ENCODE peak calls at places on chromosomes 16 and 17, in eight cellular contexts. D, O, W, X, Y, K, J and Q are unnamed samples.

GRCh38 chr17:34852614-34853013 is 108.6 kb downstream of the CCT6B start:
- DNase-seq in W (no peak), O (peak), K (no peak), J (no peak), X (no peak), D (no peak), Y (no peak), Q (no peak)

GRCh38 chr16:19997264-19997663 is 76.4 kb downstream of the GPR139 start:
- DNase-seq in X (no peak), D (no peak), Y (no peak), O (no peak), J (no peak), W (no peak), K (no peak), Q (no peak)

GRCh38 chr17:68327823-68328557 is 36.7 kb downstream of the ARSG start:
- DNase-seq in J (no peak), W (no peak), D (no peak), K (no peak), Y (no peak), O (no peak), X (no peak), Q (no peak)

GRCh38 chr16:22186517-22186916 is 19.6 kb upstream of the EEF2K start:
- DNase-seq in X (no peak), W (no peak), Y (no peak), O (no peak), K (no peak), J (no peak), D (no peak), Q (no peak)

GRCh38 chr17:2692781-2693135 is 18.8 kb downstream of the CLUH start:
- DNase-seq in W (no peak), J (no peak), Y (no peak), D (no peak), X (no peak), K (no peak), O (no peak), Q (no peak)

GRCh38 chr16:86590501-86591144 is 12.3 kb downstream of the FOXL1 start:
- DNase-seq in K (no peak), X (peak), D (no peak), O (no peak), Y (peak), J (peak), W (peak), Q (no peak)

GRCh38 chr17:4342535-4342934 is 23.9 kb downstream of the UBE2G1 start:
- DNase-seq in O (no peak), K (no peak), D (no peak), J (no peak), Y (no peak), W (no peak), X (no peak), Q (no peak)

GRCh38 chr17:27649929-27650328 is 18.9 kb downstream of the LGALS9 start:
- DNase-seq in J (no peak), D (no peak), K (no peak), Y (no peak), O (no peak), X (no peak), W (no peak), Q (no peak)

GRCh38 chr16:19660432-19660831 is 57.6 kb downstream of the KNOP1 start:
- DNase-seq in K (no peak), D (no peak), O (no peak), X (no peak), W (no peak), Y (peak), J (no peak), Q (no peak)

GRCh38 chr17:73067075-73067474 is 25.4 kb downstream of the SLC39A11 start:
- DNase-seq in O (no peak), K (no peak), Y (no peak), W (no peak), D (no peak), J (no peak), X (no peak), Q (no peak)

GRCh38 chr16:49844399-49844798 is 11.5 kb downstream of the ZNF423 start:
- DNase-seq in K (no peak), Y (peak), O (no peak), D (no peak), J (no peak), W (no peak), X (no peak), Q (no peak)

GRCh38 chr17:30366536-30366935 is 12.2 kb upstream of the CPD start:
- DNase-seq in X (no peak), O (no peak), W (no peak), J (no peak), K (no peak), D (no peak), Y (no peak), Q (no peak)

GRCh38 chr17:39080416-39081179 is 70.8 kb downstream of the PLXDC1 start:
- DNase-seq in W (peak), O (no peak), X (no peak), K (no peak), D (peak), Y (peak), J (no peak), Q (no peak)

GRCh38 chr16:57367111-57367752 is 5.1 kb upstream of the CX3CL1 start:
- DNase-seq in Y (peak), O (no peak), J (no peak), D (no peak), X (no peak), K (no peak), W (peak), Q (no peak)

GRCh38 chr16:88697831-88698693 is 8.1 kb downstream of the RNF166 start:
- DNase-seq in W (no peak), D (no peak), O (no peak), Y (no peak), K (no peak), J (no peak), X (no peak), Q (no peak)

GRCh38 chr17:80760501-80760900 is 215.9 kb downstream of the RPTOR start:
- DNase-seq in J (no peak), Y (no peak), X (no peak), K (no peak), W (no peak), O (no peak), D (no peak), Q (no peak)

GRCh38 chr17:4514206-4514605 is 15.5 kb downstream of the SPNS2 start:
- DNase-seq in K (no peak), X (no peak), D (no peak), J (no peak), O (no peak), Y (no peak), W (no peak), Q (no peak)

GRCh38 chr16:18931756-18932155 is 5.5 kb upstream of the SMG1 start:
- DNase-seq in D (no peak), O (no peak), W (no peak), K (no peak), Y (no peak), X (no peak), J (no peak), Q (no peak)

GRCh38 chr16:3187798-3188674 is at the start of gene OR1F1:
- DNase-seq in K (peak), X (no peak), W (peak), Y (peak), J (no peak), D (peak), O (peak), Q (peak)

GRCh38 chr16:24609740-24610420 is 70.5 kb downstream of the RBBP6 start:
- DNase-seq in W (peak), K (peak), X (no peak), O (no peak), Y (peak), D (peak), J (peak), Q (peak)

GRCh38 chr17:7982666-7983065 is 19.7 kb upstream of the GUCY2D start:
- DNase-seq in K (no peak), J (peak), O (no peak), X (no peak), D (no peak), Y (no peak), W (peak), Q (no peak)
- TF ChIP-seq CTCF in K (peak), J (no peak), O (no peak), X (no peak), D (peak), Y (peak), W (peak), Q (peak)

DNA sequence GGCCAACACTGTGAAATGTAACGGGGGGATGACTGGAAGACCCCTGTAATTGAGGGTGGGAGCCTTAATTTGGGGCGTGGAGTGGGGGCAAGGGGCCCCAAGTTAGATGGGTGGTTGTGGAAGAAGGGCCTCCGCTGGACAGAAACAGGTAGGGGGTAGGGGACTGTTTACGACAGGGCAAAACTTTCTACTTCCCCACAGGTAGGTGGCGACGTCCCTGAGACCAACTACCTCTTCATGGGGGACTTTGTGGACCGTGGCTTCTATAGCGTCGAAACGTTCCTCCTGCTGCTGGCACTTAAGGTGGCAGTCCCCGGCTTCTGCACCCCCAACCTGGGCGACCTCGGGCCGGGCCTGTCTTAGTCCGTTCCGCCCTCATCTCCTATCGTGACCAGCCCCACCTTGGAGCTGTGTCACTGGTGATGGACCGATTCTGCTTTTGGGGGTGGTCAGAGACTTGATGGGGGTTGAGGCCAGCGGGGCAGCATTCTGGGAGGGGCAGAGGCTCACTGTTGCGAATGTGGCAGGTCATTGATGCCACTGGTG is 6.8 kb downstream of the PPP4C start:
- DNase-seq in D (no peak), J (no peak), O (no peak), W (no peak), K (no peak), Y (no peak), X (no peak), Q (no peak)
- TF ChIP-seq CTCF in D (peak), J (no peak), O (peak), W (peak), K (peak), Y (no peak), X (no peak), Q (peak)

DNA sequence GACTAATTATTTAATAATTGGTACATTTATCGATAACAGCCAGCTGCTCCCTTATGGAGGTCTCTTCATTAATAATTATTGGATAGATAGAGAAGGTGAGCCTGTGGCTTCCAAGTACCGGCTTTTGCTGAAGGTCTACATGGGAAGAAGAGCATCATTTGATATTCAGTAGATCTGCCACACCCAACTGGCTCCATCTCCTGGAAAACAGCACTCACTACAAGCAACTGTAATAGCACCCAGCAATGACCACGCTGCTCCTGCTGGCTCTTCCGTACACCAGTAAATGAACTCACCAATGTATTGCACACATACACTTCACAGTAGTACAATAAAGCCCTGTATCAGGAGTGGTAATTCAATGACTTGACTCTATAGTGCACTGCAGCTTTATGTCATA is 19.5 kb downstream of the MARVELD3 start:
- DNase-seq in K (peak), J (no peak), W (peak), O (no peak), D (peak), Y (peak), X (no peak), Q (no peak)
- TF ChIP-seq CTCF in K (peak), J (no peak), W (peak), O (peak), D (peak), Y (peak), X (peak), Q (peak)

DNA sequence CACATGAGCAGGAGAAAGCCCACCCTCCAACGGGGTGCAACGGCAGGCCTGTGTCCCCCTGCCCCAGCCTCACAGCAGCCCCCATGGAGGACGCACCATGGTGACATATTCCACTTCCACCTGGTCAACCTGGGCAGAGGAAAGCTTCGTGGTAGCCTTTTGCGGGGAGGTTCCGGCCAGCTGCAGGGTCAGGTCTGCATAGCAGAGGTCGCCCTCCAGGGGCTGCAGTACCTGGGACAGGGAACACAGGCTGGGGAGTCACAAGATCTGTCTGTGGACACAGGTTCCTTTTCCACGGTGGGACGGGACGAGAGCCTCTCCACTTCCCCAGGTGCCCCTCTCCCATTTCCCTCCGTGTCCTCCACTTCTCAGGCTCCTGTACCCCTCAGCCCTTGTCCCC is 17.1 kb downstream of the CD300LF start:
- DNase-seq in J (no peak), W (no peak), D (no peak), X (no peak), O (no peak), Y (no peak), K (no peak), Q (no peak)
- TF ChIP-seq CTCF in J (no peak), W (no peak), D (no peak), X (no peak), O (no peak), Y (no peak), K (no peak), Q (no peak)

DNA sequence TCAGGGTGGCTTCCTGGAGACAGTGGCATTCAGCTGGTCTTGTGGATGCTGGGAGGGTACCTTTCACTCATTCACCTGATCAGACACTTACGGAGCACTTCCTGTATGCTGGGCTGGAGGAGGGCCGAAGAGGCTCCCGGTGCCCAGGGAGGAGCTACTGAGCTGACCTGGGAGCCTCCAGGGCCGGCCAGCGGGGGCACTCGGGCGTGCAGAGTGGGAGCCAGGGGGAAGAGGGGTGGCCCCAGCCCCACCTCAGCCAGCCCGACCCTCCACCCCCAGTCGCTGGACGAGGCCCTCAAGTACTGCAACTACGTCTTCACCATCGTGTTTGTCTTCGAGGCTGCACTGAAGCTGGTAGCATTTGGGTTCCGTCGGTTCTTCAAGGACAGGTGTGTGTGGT is 10.4 kb downstream of the TPSG1 start:
- DNase-seq in D (no peak), J (no peak), Y (no peak), K (no peak), X (no peak), O (no peak), W (no peak), Q (no peak)
- TF ChIP-seq CTCF in D (no peak), J (no peak), Y (no peak), K (no peak), X (no peak), O (no peak), W (no peak), Q (no peak)

GRCh38 chr16:78436023-78436422 is 336.6 kb downstream of the WWOX start:
- DNase-seq in K (no peak), X (no peak), W (no peak), D (no peak), J (no peak), O (no peak), Y (no peak), Q (no peak)

GRCh38 chr16:78439646-78440045 is 340.2 kb downstream of the WWOX start:
- DNase-seq in J (no peak), X (no peak), W (no peak), K (no peak), D (no peak), O (no peak), Y (no peak), Q (no peak)

GRCh38 chr16:78436846-78437245 is 337.4 kb downstream of the WWOX start:
- DNase-seq in W (no peak), D (no peak), J (no peak), O (no peak), K (no peak), X (no peak), Y (no peak), Q (no peak)

GRCh38 chr16:78434401-78434800 is 334.9 kb downstream of the WWOX start:
- DNase-seq in X (no peak), K (no peak), O (no peak), D (no peak), Y (no peak), J (no peak), W (no peak), Q (no peak)

GRCh38 chr16:78437352-78437968 is 338.0 kb downstream of the WWOX start:
- DNase-seq in W (no peak), J (no peak), O (no peak), Y (peak), X (no peak), K (peak), D (peak), Q (peak)
- TF ChIP-seq CTCF in W (peak), J (peak), O (peak), Y (peak), X (peak), K (peak), D (peak), Q (peak)

GRCh38 chr17:60640503-60640902 is 37.1 kb upstream of the BCAS3 start:
- DNase-seq in K (peak), Y (peak), D (no peak), J (no peak), X (no peak), O (no peak), W (peak), Q (no peak)
- TF ChIP-seq CTCF in K (peak), Y (peak), D (peak), J (no peak), X (peak), O (peak), W (peak), Q (peak)

GRCh38 chr17:32286518-32286900 is 20.9 kb downstream of the RHBDL3 start:
- DNase-seq in Y (no peak), D (no peak), W (no peak), X (no peak), K (no peak), O (no peak), J (no peak), Q (no peak)

GRCh38 chr17:32285770-32286517 is 20.3 kb downstream of the RHBDL3 start:
- DNase-seq in D (no peak), Y (no peak), K (no peak), W (no peak), O (no peak), J (no peak), X (no peak), Q (no peak)

GRCh38 chr17:32289454-32289853 is 23.8 kb downstream of the RHBDL3 start:
- DNase-seq in X (no peak), J (no peak), D (no peak), Y (no peak), K (no peak), O (no peak), W (no peak), Q (no peak)

GRCh38 chr17:32288600-32288999 is 23.0 kb downstream of the RHBDL3 start:
- DNase-seq in D (no peak), J (no peak), O (no peak), W (no peak), X (no peak), Y (no peak), K (no peak), Q (no peak)

DNA sequence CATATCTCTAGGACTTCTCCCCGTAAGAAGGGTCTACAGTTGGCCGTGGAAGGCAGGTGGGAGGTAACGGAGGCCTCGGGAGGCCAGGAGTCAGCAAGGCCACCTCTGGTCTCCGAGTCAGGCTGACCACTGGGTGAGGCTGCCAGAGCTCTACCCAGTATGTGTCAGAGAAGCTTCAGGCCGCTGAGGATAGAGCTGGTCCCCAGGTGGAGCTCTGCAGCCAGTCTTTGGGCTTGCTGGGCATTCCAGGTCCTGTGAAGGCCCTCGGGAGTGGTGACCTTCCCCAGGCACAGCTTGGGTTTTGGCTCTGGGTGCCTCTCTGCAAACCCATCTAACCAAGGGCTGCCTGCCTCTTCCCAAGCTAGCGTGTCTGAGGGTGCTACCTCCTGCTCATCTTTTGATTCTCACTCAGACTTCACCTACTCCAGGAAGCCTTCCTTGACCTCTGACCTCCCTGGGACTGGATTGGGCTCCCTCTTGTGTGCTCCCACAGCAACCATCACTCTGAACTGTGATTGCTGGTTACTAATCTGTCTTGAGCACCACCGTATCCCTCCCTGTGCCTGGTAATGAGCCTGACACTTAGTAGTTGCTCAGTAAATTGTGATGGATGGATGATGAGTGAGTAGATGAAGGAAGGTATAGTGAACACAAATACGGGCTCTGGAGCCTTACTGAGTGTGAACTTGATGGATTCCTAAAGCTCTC is 22.3 kb downstream of the RHBDL3 start:
- DNase-seq in J (no peak), X (no peak), Y (no peak), W (no peak), O (no peak), D (no peak), K (no peak), Q (no peak)
- TF ChIP-seq CTCF in J (no peak), X (no peak), Y (no peak), W (no peak), O (no peak), D (no peak), K (no peak), Q (no peak)